ENCODE peak calls at places on chromosome 14, in four cellular contexts. Z is foreskin fibroblast, W is adrenal gland, F is uterus. B is an unnamed sample.

GRCh38 chr14:81033841-81034240 is 78.4 kb downstream of the TSHR start:
- DNase-seq in Z (no peak), W (peak; percentile 18), F (no peak), B (no peak)

GRCh38 chr14:51592836-51593235 is 58.9 kb upstream of the FRMD6 start:
- DNase-seq in Z (no peak), W (no peak), F (no peak), B (no peak)

GRCh38 chr14:94113490-94113889 is 3.0 kb downstream of the IFI27 start:
- DNase-seq in Z (peak; percentile 35), W (peak; percentile 84), F (no peak), B (no peak)

GRCh38 chr14:68633131-68633991 is 159.5 kb downstream of the ZFP36L1 start:
- DNase-seq in Z (peak; percentile 59), W (no peak), F (peak; percentile 63), B (no peak)

GRCh38 chr14:81147140-81147897 is 73.4 kb downstream of the GTF2A1 start:
- DNase-seq in Z (no peak), W (no peak), F (no peak), B (no peak)

GRCh38 chr14:94322648-94323570 is at the start of gene SERPINA6:
- DNase-seq in Z (peak; percentile 77), W (no peak), F (no peak), B (no peak)

GRCh38 chr14:39266589-39266870 is 32.8 kb downstream of the MIA2 start:
- DNase-seq in Z (no peak), W (peak; percentile 62), F (peak; percentile 39), B (no peak)

GRCh38 chr14:104343690-104344640 is 205.6 kb downstream of the KIF26A start:
- DNase-seq in Z (no peak), W (no peak), F (no peak), B (no peak)

GRCh38 chr14:34502826-34503225 is 36.7 kb downstream of the EAPP start:
- DNase-seq in Z (peak; percentile 29), W (no peak), F (no peak), B (no peak)

GRCh38 chr14:50800032-50800431 is 30.9 kb downstream of the NIN start:
- DNase-seq in Z (peak; percentile 54), W (no peak), F (no peak), B (no peak)

GRCh38 chr14:43956741-43957140 is 550.3 kb downstream of the FSCB start:
- DNase-seq in Z (no peak), W (no peak), F (no peak), B (no peak)

GRCh38 chr14:104678346-104678745 is 11.1 kb upstream of the INF2 start:
- DNase-seq in Z (peak; percentile 62), W (no peak), F (peak; percentile 55), B (no peak)

GRCh38 chr14:59424707-59425106 is 40.5 kb downstream of the GPR135 start:
- DNase-seq in Z (no peak), W (peak; percentile 26), F (peak; percentile 39), B (no peak)

GRCh38 chr14:59422069-59422881 is 42.9 kb downstream of the GPR135 start:
- DNase-seq in Z (no peak), W (no peak), F (no peak), B (no peak)

GRCh38 chr14:59428581-59429012 is 36.6 kb downstream of the GPR135 start:
- DNase-seq in Z (peak; percentile 86), W (no peak), F (no peak), B (no peak)

GRCh38 chr14:59427653-59428578 is 37.3 kb downstream of the GPR135 start:
- DNase-seq in Z (peak; percentile 81), W (peak; percentile 62), F (peak; percentile 68), B (no peak)

DNA sequence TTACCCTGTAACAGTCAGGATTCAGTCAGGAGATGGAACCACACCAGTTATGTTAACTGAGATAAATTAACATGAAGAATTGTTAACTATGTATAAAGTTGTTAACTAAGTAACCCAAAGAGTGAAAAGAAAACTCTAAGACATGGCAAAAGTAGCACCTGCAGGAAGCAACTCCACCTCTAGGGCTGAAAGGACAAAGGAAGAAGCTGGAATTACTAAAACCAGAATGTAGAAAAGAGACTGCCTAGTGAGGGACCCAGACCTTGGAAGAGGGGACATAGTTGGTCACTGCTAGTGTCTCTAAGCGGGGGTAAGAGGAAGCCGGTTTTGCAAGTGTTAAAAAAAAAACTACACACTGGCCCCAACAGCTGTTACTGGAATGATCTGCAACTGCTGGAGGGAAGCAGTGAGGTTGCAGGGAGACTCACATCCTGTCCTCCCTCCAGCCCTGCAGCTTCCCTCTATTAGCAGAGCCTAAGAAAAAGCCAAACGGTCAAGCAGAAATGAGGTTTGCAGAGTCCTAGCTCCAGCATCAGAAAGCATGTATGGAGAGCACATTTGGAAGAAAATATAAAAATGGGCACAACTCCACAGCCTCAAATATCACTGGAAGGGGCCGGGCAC is 39.7 kb downstream of the GPR135 start:
- DNase-seq in Z (peak; percentile 84), W (no peak), F (no peak), B (no peak)
- TF ChIP-seq CTCF in Z (no peak), W (no peak), F (no peak), B (no peak)

GRCh38 chr14:91899213-91899612 is 31.9 kb upstream of the TC2N start:
- DNase-seq in Z (no peak), W (no peak), F (no peak), B (no peak)
- TF ChIP-seq CTCF in Z (no peak), W (no peak), F (no peak), B (no peak)

DNA sequence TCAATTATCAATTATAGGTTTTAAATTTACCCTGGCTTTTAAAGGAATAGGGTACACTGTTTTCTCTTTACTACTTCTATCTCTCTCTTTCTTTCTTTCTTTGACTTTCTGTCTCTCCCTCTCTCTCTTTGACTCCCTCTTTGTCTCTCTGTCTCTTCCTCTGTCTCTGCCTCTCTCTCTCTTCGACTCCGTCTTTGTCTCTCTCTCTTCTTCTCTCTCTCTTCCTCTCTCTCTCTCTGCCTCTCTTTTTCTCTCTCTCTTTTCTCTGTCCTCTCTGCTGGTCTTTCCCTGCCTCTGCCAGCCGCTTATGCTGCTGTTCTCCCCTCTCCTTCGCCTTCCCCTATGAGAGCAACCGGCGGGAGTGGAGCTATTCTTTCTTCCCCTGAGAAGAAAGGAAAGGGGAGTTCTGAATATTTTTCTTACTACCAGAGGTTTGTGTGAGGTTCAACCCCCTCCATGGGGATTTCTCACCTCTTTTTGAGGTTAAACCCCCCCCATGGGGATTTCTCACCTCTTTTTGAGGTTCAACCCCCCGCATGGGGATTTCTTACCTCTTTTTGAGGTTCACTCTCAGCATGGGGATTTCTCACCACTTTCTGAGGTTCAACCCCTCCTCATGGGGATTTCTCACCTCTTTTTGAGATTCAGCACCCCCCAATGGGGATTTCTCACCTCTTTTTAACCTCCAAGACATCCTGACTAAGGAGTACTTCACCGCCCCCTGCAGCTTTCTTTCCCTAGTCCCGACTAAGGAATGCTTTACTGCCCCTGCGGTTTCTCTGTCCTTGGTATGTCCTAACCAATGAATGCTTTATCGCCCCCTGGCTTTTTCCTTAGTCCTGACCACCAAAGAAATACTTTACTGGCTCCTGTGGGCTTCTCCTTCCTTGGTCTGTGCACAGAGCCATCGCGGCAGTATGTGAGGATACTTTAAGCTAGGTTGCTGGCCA is 27.4 kb upstream of the DDHD1 start:
- DNase-seq in Z (peak; percentile 10), W (no peak), F (no peak), B (no peak)
- TF ChIP-seq CTCF in Z (no peak), W (no peak), F (no peak), B (no peak)

DNA sequence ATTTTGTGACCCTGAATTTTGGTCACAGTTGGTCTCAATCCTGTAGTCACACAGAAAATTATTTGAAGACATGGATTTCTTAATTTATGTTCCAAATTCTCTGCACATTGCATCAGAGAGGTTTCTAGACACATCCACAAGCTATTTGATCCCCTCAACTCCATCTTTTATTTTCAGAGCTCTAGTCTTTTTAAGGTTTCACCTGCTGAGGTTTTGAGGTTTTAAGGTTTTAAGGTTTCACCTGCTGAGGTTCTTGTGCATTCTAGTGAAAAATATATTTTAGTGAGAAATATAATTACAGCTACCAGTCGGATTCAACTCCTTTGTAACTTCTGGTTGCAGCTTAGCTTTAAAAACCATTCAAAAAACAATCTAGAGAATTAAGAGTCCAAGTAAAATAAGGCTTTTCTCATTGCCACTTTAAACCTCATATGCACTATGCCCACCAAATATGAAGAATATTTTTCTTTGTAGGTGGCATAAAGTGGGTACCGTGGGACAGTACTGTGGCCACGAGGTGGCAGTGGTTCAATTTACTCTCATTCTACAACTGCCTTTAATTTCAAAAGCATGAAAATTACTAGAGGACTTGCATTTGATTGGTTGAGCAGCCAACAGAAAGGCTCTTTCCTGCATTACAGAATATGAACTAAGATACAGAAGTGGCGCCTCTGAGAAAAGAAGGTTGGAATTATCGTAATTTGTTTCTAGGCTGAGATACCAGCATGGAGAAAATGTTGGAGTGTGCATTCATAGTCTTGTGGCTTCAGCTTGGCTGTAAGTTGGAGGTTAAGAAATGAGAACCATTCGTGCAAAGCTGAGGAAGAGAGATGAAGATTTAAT is 366.5 kb upstream of the OR4E1 start:
- DNase-seq in Z (no peak), W (peak; percentile 7), F (no peak), B (no peak)
- TF ChIP-seq CTCF in Z (peak; percentile 15), W (no peak), F (peak; percentile 27), B (no peak)

GRCh38 chr14:59582845-59583509 is 6.4 kb upstream of the CCDC175 start:
- DNase-seq in Z (no peak), W (no peak), F (no peak), B (no peak)
- TF ChIP-seq CTCF in Z (no peak), W (no peak), F (no peak), B (no peak)

B was measured in AG04449.